ENCODE peak calls at places on chromosomes 7 and 10, in five cellular contexts. One of them, this sample, is unnamed.

GRCh38 chr7:763762-764161 is 36.7 kb upstream of the PRKAR1B start:
- DNase-seq in cardiac septum: no peak
- DNase-seq in nucleus accumbens: no peak
- DNase-seq in neural crest cell: no peak
- DNase-seq in AG04449: no peak
- DNase-seq in this sample: no peak

GRCh38 chr10:44997105-44997748 is 3.5 kb upstream of the ZNF22 start:
- DNase-seq in nucleus accumbens: no peak
- DNase-seq in cardiac septum: no peak
- DNase-seq in AG04449: no peak
- DNase-seq in neural crest cell: no peak
- DNase-seq in this sample: no peak

GRCh38 chr7:109757713-109758112 is 1188.0 kb downstream of the DNAJB9 start:
- DNase-seq in neural crest cell: no peak
- DNase-seq in AG04449: no peak
- DNase-seq in nucleus accumbens: no peak
- DNase-seq in cardiac septum: no peak
- DNase-seq in this sample: no peak

GRCh38 chr10:121601458-121601857 is 3.2 kb upstream of the FGFR2 start:
- DNase-seq in neural crest cell: no peak
- DNase-seq in cardiac septum: peak
- DNase-seq in nucleus accumbens: no peak
- DNase-seq in AG04449: no peak
- DNase-seq in this sample: no peak

GRCh38 chr10:63206997-63207952 is 74.1 kb downstream of the NRBF2 start:
- DNase-seq in neural crest cell: no peak
- DNase-seq in nucleus accumbens: no peak
- DNase-seq in cardiac septum: no peak
- DNase-seq in AG04449: peak
- DNase-seq in this sample: no peak

GRCh38 chr7:16933296-16934248 is 51.8 kb upstream of the AGR3 start:
- DNase-seq in nucleus accumbens: no peak
- DNase-seq in neural crest cell: no peak
- DNase-seq in cardiac septum: no peak
- DNase-seq in AG04449: no peak
- DNase-seq in this sample: no peak

GRCh38 chr10:131730771-131731497 is 169.9 kb upstream of the PPP2R2D start:
- DNase-seq in neural crest cell: no peak
- DNase-seq in AG04449: no peak
- DNase-seq in nucleus accumbens: no peak
- DNase-seq in cardiac septum: peak
- DNase-seq in this sample: peak

GRCh38 chr10:14787938-14788337 is 13.2 kb upstream of the FAM107B start:
- DNase-seq in nucleus accumbens: no peak
- DNase-seq in cardiac septum: no peak
- DNase-seq in AG04449: no peak
- DNase-seq in neural crest cell: no peak
- DNase-seq in this sample: no peak

GRCh38 chr10:24360286-24361127 is 151.6 kb downstream of the KIAA1217 start:
- DNase-seq in cardiac septum: no peak
- DNase-seq in neural crest cell: peak
- DNase-seq in nucleus accumbens: peak
- DNase-seq in AG04449: no peak
- DNase-seq in this sample: no peak

GRCh38 chr10:121709674-121710073 is 111.4 kb upstream of the FGFR2 start:
- DNase-seq in AG04449: no peak
- DNase-seq in neural crest cell: no peak
- DNase-seq in nucleus accumbens: no peak
- DNase-seq in cardiac septum: no peak
- DNase-seq in this sample: no peak

GRCh38 chr10:88582806-88583583 is at the start of gene RNLS:
- DNase-seq in neural crest cell: peak
- DNase-seq in nucleus accumbens: peak
- DNase-seq in cardiac septum: peak
- DNase-seq in AG04449: no peak
- DNase-seq in this sample: peak

GRCh38 chr7:30412810-30413504 is 65.6 kb downstream of the NOD1 start:
- DNase-seq in AG04449: peak
- DNase-seq in neural crest cell: no peak
- DNase-seq in cardiac septum: no peak
- DNase-seq in nucleus accumbens: no peak
- DNase-seq in this sample: no peak

GRCh38 chr10:55852850-55853249 is 508.2 kb downstream of the ZWINT start:
- DNase-seq in nucleus accumbens: no peak
- DNase-seq in AG04449: no peak
- DNase-seq in neural crest cell: no peak
- DNase-seq in cardiac septum: no peak
- DNase-seq in this sample: no peak

GRCh38 chr10:90195288-90195840 is 494.0 kb downstream of the KIF20B start:
- DNase-seq in cardiac septum: no peak
- DNase-seq in neural crest cell: no peak
- DNase-seq in nucleus accumbens: no peak
- DNase-seq in AG04449: no peak
- DNase-seq in this sample: no peak

GRCh38 chr10:114437456-114438292 is 33.4 kb upstream of the AFAP1L2 start:
- DNase-seq in nucleus accumbens: no peak
- DNase-seq in AG04449: no peak
- DNase-seq in neural crest cell: no peak
- DNase-seq in cardiac septum: no peak
- DNase-seq in this sample: no peak

GRCh38 chr7:25940086-25940906 is 211.7 kb upstream of the NFE2L3 start:
- DNase-seq in neural crest cell: no peak
- DNase-seq in cardiac septum: no peak
- DNase-seq in AG04449: no peak
- DNase-seq in nucleus accumbens: no peak
- DNase-seq in this sample: no peak

GRCh38 chr10:125479059-125479458 is 203.9 kb downstream of the TEX36 start:
- DNase-seq in AG04449: no peak
- DNase-seq in neural crest cell: no peak
- DNase-seq in cardiac septum: no peak
- DNase-seq in nucleus accumbens: no peak
- DNase-seq in this sample: no peak